ENCODE peak calls at places on chromosomes 4 and X, in seven cellular contexts. Z is fibroblast of pulmonary artery; D is SK-N-SH; Q is neural progenitor cell; O is cardiac fibroblast; C is colonic mucosa; S is CD8-positive, alpha-beta T cell. P is an unnamed sample.

GRCh38 chrX:72358313-72358712 is 52.6 kb upstream of the CITED1 start:
- DNase-seq in C (no peak), Z (peak), D (no peak), O (peak), Q (no peak), S (no peak), P (no peak)

GRCh38 chr4:186554890-186555827 is at the start of gene MTNR1A:
- DNase-seq in Z (peak), S (no peak), C (peak), D (peak), Q (peak), O (peak), P (no peak)

GRCh38 chr4:178275671-178276360 is 833.6 kb upstream of the AGA start:
- DNase-seq in S (no peak), Z (no peak), O (no peak), Q (peak), C (no peak), D (peak), P (no peak)

GRCh38 chrX:73829890-73830466 is 267.0 kb downstream of the CHIC1 start:
- DNase-seq in C (no peak), S (no peak), Q (no peak), O (no peak), D (no peak), Z (no peak), P (no peak)

GRCh38 chr4:149292422-149293055 is 523.1 kb downstream of the IQCM start:
- DNase-seq in Z (peak), Q (no peak), O (no peak), D (no peak), S (no peak), C (no peak), P (no peak)

GRCh38 chrX:150934453-150934852 is 36.0 kb upstream of the CD99L2 start:
- DNase-seq in C (no peak), Q (peak), S (no peak), O (peak), D (no peak), Z (peak), P (no peak)

GRCh38 chr4:157075811-157076577 is at the start of gene GLRB:
- DNase-seq in O (no peak), S (no peak), C (no peak), Z (peak), Q (peak), D (peak), P (no peak)

GRCh38 chr4:176238819-176239218 is 30.2 kb downstream of the ASB5 start:
- DNase-seq in D (no peak), C (no peak), O (peak), S (no peak), Q (no peak), Z (peak), P (no peak)

GRCh38 chrX:112672788-112673560 is 6.8 kb downstream of the LHFPL1 start:
- DNase-seq in O (no peak), C (no peak), D (no peak), Z (no peak), S (no peak), Q (no peak), P (no peak)

GRCh38 chr4:185213341-185213740 is 3.9 kb downstream of the SNX25 start:
- DNase-seq in Q (no peak), C (no peak), S (no peak), D (no peak), O (no peak), Z (no peak), P (no peak)

GRCh38 chr4:71607780-71608673 is 175.9 kb downstream of the GC start:
- DNase-seq in O (peak), C (no peak), Q (no peak), D (no peak), Z (peak), S (no peak), P (no peak)

GRCh38 chr4:172344266-172344772 is 531.1 kb downstream of the GALNTL6 start:
- DNase-seq in D (peak), Z (no peak), O (no peak), Q (no peak), C (no peak), S (no peak), P (no peak)

GRCh38 chrX:119467433-119467832 is 811 bp upstream of the SLC25A5 start:
- DNase-seq in O (no peak), C (no peak), D (no peak), Q (no peak), S (no peak), Z (no peak), P (no peak)

GRCh38 chr4:77849278-77849965 is 13.2 kb upstream of the MRPL1 start:
- DNase-seq in C (no peak), Z (no peak), S (no peak), Q (no peak), D (no peak), O (no peak), P (no peak)

GRCh38 chr4:26055855-26056254 is 141.8 kb downstream of the SMIM20 start:
- DNase-seq in S (no peak), D (no peak), Z (no peak), O (no peak), Q (no peak), C (no peak), P (no peak)

GRCh38 chrX:13923289-13923688 is 106.4 kb upstream of the GPM6B start:
- DNase-seq in S (no peak), C (no peak), D (no peak), Q (no peak), O (no peak), Z (no peak), P (no peak)

GRCh38 chr4:136650541-136651277 is 881.6 kb downstream of the PCDH18 start:
- DNase-seq in D (no peak), C (no peak), S (no peak), Z (peak), O (peak), Q (no peak), P (no peak)

GRCh38 chr4:31089815-31090214 is 369.6 kb downstream of the PCDH7 start:
- DNase-seq in C (no peak), S (no peak), O (peak), Z (peak), D (no peak), Q (no peak), P (no peak)

GRCh38 chrX:115968436-115969252 is 201.9 kb upstream of the AGTR2 start:
- DNase-seq in Q (peak), S (no peak), D (peak), Z (peak), C (peak), O (peak), P (no peak)

GRCh38 chr4:663438-664428 is 10.3 kb downstream of the ATP5ME start:
- DNase-seq in C (no peak), O (no peak), Z (no peak), Q (peak), S (peak), D (peak), P (peak)

GRCh38 chr4:165873298-165874071 is 448 bp downstream of the TLL1 start:
- DNase-seq in S (no peak), O (peak), Z (peak), Q (peak), D (peak), C (peak), P (no peak)

GRCh38 chrX:21375795-21376069 is 1.5 kb downstream of the CNKSR2 start:
- DNase-seq in D (peak), S (no peak), Q (peak), Z (no peak), O (no peak), C (no peak), P (no peak)

GRCh38 chrX:21374994-21375794 is 976 bp downstream of the CNKSR2 start:
- DNase-seq in Q (peak), Z (no peak), C (no peak), S (peak), O (no peak), D (peak), P (peak)

GRCh38 chrX:21373637-21374162 is 518 bp upstream of the CNKSR2 start:
- DNase-seq in O (no peak), S (peak), D (no peak), C (peak), Q (peak), Z (no peak), P (no peak)

GRCh38 chrX:21374163-21374993 is at the start of gene CNKSR2:
- DNase-seq in Z (peak), Q (peak), D (peak), C (no peak), O (peak), S (peak), P (peak)

GRCh38 chrX:21373001-21373400 is 1.2 kb upstream of the CNKSR2 start:
- DNase-seq in S (no peak), Z (no peak), Q (no peak), O (no peak), D (no peak), C (no peak), P (no peak)
- H3K4me3 ChIP-seq in S (no peak), Z (no peak), Q (peak), O (no peak), D (no peak), C (no peak), P (no peak)

GRCh38 chrX:17859609-17860178 is 1.4 kb downstream of the RAI2 start:
- DNase-seq in C (no peak), Q (peak), O (no peak), Z (no peak), D (peak), S (peak), P (no peak)
- H3K4me3 ChIP-seq in C (peak), Q (peak), O (no peak), Z (no peak), D (peak), S (peak), P (peak)

DNA sequence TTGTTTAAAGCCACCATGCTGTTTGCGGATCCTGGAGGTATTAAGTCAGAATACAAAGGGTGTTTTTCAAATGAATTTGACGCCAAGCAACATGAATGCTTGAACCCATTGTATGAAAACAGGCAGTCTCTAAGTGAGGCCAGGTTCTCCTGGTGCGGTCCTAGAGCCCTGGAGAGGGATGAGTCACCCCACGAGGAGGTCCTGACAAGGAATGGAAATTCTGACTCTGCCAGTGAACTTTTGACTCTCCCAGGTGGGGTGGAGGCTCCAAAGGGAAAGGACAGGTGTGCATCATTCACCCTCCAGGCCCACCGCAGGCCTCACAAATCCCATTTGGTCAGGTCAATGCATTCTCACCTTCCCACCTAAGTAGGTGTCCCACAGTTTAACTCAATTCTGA is 1.5 kb downstream of the TRIM2 start:
- DNase-seq in S (no peak), Q (peak), D (no peak), O (peak), Z (no peak), C (peak), P (no peak)
- H3K4me3 ChIP-seq in S (no peak), Q (no peak), D (no peak), O (no peak), Z (no peak), C (peak), P (peak)

GRCh38 chr4:10031663-10032590 is 10.6 kb upstream of the SLC2A9 start:
- DNase-seq in O (peak), C (no peak), S (no peak), Z (peak), D (no peak), Q (peak), P (no peak)

GRCh38 chr4:10030946-10031662 is 9.8 kb upstream of the SLC2A9 start:
- DNase-seq in Z (no peak), Q (no peak), O (no peak), C (no peak), D (no peak), S (no peak), P (no peak)

GRCh38 chr4:10026485-10026884 is 5.2 kb upstream of the SLC2A9 start:
- DNase-seq in C (no peak), Q (no peak), S (no peak), O (no peak), Z (no peak), D (no peak), P (peak)

GRCh38 chr4:10028910-10029309 is 7.6 kb upstream of the SLC2A9 start:
- DNase-seq in D (no peak), S (no peak), Z (no peak), O (peak), C (no peak), Q (no peak), P (peak)

DNA sequence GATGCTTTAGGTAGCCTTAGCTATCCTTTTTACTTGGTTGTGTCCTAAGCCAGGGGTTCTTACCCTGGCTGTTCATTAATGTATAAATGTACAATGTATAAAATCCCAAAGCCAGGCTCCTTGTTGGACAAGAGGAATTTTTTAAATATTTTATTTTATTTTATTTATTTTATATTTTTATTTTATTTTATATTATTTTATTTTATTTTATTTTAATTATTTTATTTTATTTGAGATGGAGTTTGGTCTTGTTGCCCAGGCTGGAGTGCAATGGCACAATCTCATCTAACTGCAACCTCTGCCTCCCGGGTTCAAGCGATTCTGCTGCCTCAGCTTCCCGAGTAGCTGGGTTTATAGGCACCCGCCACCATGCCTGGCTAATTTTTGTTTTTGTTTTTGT is 8.1 kb upstream of the SLC2A9 start:
- DNase-seq in D (no peak), C (no peak), Z (no peak), S (no peak), O (no peak), Q (no peak), P (no peak)
- H3K4me3 ChIP-seq in D (no peak), C (no peak), Z (no peak), S (no peak), O (no peak), Q (no peak), P (no peak)

GRCh38 chrX:49233887-49234555 is 881 bp upstream of the CACNA1F start:
- DNase-seq in S (no peak), Z (no peak), D (no peak), O (no peak), C (no peak), Q (no peak), P (no peak)

GRCh38 chrX:49231333-49232000 is 1.7 kb downstream of the CACNA1F start:
- DNase-seq in O (no peak), Z (no peak), C (no peak), S (no peak), D (no peak), Q (no peak), P (no peak)

GRCh38 chrX:49230500-49231232 is 2.5 kb downstream of the CACNA1F start:
- DNase-seq in S (peak), D (no peak), O (no peak), Z (no peak), C (peak), Q (peak), P (peak)

GRCh38 chrX:49233176-49233575 is at the start of gene CACNA1F:
- DNase-seq in Z (no peak), O (no peak), C (no peak), D (no peak), S (no peak), Q (no peak), P (no peak)

DNA sequence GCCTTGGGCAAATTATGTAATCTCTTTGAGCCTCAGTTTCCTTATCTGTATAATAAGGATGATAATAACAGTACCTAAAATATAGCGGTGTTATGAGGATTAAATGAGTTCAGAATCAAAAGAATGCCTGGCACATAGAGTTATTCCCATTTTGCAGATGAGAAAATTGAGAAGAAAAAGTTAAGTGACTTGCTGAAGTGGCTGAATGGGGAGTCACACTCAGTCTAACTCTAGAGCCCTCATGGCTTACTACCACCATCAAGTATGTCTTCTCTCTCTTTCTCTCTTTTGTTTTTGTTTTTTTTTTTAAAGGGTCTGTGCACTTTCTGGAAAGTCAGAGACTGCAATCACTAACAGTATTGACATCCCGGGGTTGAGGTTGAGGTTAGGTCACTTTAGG is 615 bp downstream of the CACNA1F start:
- DNase-seq in Z (no peak), D (no peak), S (no peak), C (no peak), Q (no peak), O (no peak), P (no peak)
- H3K4me3 ChIP-seq in Z (no peak), D (no peak), S (no peak), C (no peak), Q (no peak), O (no peak), P (no peak)

DNA sequence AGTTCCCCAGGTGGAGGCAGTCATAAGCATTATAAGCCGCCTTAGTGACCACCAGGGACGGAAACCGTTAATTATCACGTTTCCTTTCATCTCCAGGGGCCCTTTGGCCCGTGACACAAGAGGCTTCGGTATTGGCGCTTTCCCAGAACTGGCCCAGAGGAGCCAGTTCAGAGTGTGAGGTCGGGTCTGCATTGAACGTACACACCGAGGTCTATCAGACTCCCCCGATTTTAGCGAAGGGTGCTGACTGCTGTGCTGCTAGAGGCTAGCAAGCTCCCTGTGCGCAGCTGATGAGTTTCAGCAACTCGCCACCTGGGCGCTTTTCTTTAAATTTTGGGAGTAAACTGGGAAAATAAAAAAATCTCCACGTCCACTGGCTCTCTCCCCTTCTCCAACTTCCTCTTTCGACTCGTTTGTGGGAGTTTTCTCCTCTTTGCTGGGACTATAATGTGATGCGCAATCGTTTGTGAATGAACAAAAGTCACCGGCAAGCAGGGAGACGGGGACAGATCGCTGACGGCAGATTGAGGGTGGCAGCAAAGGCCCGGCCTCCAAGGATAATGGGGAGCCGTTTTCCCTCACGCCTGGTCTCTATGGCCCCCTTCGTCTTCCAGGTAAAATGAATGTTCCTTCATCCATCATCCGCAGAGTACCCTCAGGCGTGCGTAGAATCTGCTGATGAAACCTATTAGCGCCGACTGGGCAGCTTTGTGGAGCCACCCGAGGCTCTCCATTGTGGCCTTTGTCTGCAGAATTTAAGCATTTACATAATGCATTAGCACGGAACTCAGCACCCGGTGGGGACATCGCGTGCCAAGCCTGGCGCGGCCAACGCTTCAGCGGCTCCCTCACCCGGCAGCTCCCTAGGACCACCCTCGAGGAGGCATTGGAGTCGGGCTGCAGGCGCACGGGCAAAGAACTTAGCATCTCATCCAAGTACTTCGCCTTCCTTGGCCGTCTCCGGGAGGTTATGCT is 1.6 kb upstream of the LRAT start:
- DNase-seq in C (no peak), D (peak), S (no peak), Q (peak), O (peak), Z (peak), P (peak)
- H3K4me3 ChIP-seq in C (no peak), D (no peak), S (no peak), Q (peak), O (no peak), Z (peak), P (no peak)

GRCh38 chr4:5755679-5756078 is 44.7 kb downstream of the EVC start:
- DNase-seq in D (no peak), S (no peak), O (no peak), Z (no peak), Q (no peak), C (peak), P (no peak)

GRCh38 chr4:5755161-5755560 is 44.2 kb downstream of the EVC start:
- DNase-seq in O (no peak), Q (no peak), C (peak), D (no peak), S (no peak), Z (no peak), P (no peak)

GRCh38 chr4:5753366-5753765 is 42.4 kb downstream of the EVC start:
- DNase-seq in D (no peak), S (no peak), C (no peak), Q (no peak), Z (no peak), O (no peak), P (no peak)

GRCh38 chr4:5753766-5754528 is 42.9 kb downstream of the EVC start:
- DNase-seq in S (no peak), C (peak), O (peak), Z (peak), Q (no peak), D (no peak), P (no peak)

GRCh38 chr4:5754529-5754881 is 43.5 kb downstream of the EVC start:
- DNase-seq in O (no peak), D (no peak), S (no peak), C (no peak), Q (no peak), Z (no peak), P (no peak)
- H3K4me3 ChIP-seq in O (no peak), D (no peak), S (no peak), C (no peak), Q (no peak), Z (no peak), P (no peak)

P was measured in Peyer's patch.